ENCODE peak calls at places on chromosomes 16 and 17, in eight cellular contexts. T is SK-N-SH, Q is Karpas-422, M is PC-3, O is hepatocyte, E is GM23248, G is PC-9, J is HCT116. B is an unnamed sample. For H3K9me3, H3K36me3 and H3K9me2, the result is how much of the 10 kb centered on the place peaks cover.

GRCh38 chr17:42436401-42436800 is 13.3 kb upstream of the CAVIN1 start:
- DNase-seq in O (peak), Q (no peak), G (no peak), M (no peak), E (peak), T (no peak), J (no peak), B (no peak)

GRCh38 chr17:49700956-49701355 is 6.8 kb downstream of the SLC35B1 start:
- DNase-seq in J (no peak), Q (no peak), O (no peak), T (no peak), E (no peak), G (no peak), M (no peak), B (no peak)

GRCh38 chr16:8740775-8741355 is 56.6 kb downstream of the TMEM186 start:
- DNase-seq in E (no peak), J (no peak), O (peak), Q (no peak), G (no peak), M (no peak), T (no peak), B (no peak)

GRCh38 chr16:785563-786535 is 2.3 kb downstream of the RPUSD1 start:
- DNase-seq in E (peak), J (no peak), O (peak), G (no peak), Q (peak), T (peak), M (peak), B (peak)

GRCh38 chr16:2852003-2852730 is 5.8 kb downstream of the PRSS22 start:
- DNase-seq in M (no peak), G (no peak), O (no peak), J (no peak), T (peak), E (no peak), Q (no peak), B (no peak)

GRCh38 chr17:70636517-70637133 is 467.3 kb downstream of the KCNJ2 start:
- DNase-seq in Q (peak), O (peak), M (peak), J (peak), G (no peak), E (peak), T (peak), B (peak)

GRCh38 chr16:76639685-76640289 is 362.6 kb downstream of the CNTNAP4 start:
- DNase-seq in T (peak), G (no peak), Q (peak), J (no peak), M (peak), O (peak), E (peak), B (peak)

GRCh38 chr17:78956254-78956653 is 23.5 kb downstream of the LGALS3BP start:
- DNase-seq in O (peak), T (no peak), M (no peak), J (no peak), G (peak), E (no peak), Q (no peak), B (no peak)

GRCh38 chr16:88536971-88537751 is 33.0 kb upstream of the ZC3H18 start:
- DNase-seq in T (peak), Q (no peak), J (no peak), O (no peak), E (no peak), G (no peak), M (no peak), B (no peak)

GRCh38 chr16:85718682-85719081 is 29.9 kb upstream of the GINS2 start:
- DNase-seq in J (no peak), T (no peak), O (peak), E (peak), G (no peak), M (peak), Q (peak), B (peak)

GRCh38 chr17:32627233-32628008 is 140.6 kb downstream of the CDK5R1 start:
- DNase-seq in T (peak), Q (no peak), G (no peak), M (peak), J (no peak), E (peak), O (peak), B (no peak)

GRCh38 chr16:6531067-6531466 is 801.6 kb upstream of the RBFOX1 start:
- DNase-seq in G (no peak), J (no peak), T (no peak), M (no peak), E (no peak), O (no peak), Q (no peak), B (no peak)

GRCh38 chr16:714558-715447 is at the start of gene METRN:
- DNase-seq in G (peak), T (peak), O (peak), M (peak), E (peak), Q (peak), J (no peak), B (peak)

GRCh38 chr16:19701091-19701490 is 16.9 kb downstream of the KNOP1 start:
- DNase-seq in M (no peak), Q (no peak), T (no peak), O (no peak), J (no peak), G (no peak), E (peak), B (no peak)

GRCh38 chr17:76659928-76660614 is 16.5 kb upstream of the ST6GALNAC1 start:
- DNase-seq in G (peak), J (no peak), Q (no peak), E (peak), M (peak), T (peak), O (no peak), B (no peak)

GRCh38 chr17:31068291-31068690 is 26.5 kb upstream of the NF1 start:
- DNase-seq in E (peak), O (peak), M (peak), G (no peak), Q (peak), T (peak), J (peak), B (peak)

GRCh38 chr16:50419116-50419515 is 50.3 kb upstream of the BRD7 start:
- DNase-seq in Q (no peak), E (no peak), G (no peak), M (no peak), O (no peak), J (no peak), T (no peak), B (no peak)
- H3K9me3 ChIP-seq in Q (under half), E (under half), G (under half), M (under half), O (under half), J (under half), T (under half), B (under half)

DNA sequence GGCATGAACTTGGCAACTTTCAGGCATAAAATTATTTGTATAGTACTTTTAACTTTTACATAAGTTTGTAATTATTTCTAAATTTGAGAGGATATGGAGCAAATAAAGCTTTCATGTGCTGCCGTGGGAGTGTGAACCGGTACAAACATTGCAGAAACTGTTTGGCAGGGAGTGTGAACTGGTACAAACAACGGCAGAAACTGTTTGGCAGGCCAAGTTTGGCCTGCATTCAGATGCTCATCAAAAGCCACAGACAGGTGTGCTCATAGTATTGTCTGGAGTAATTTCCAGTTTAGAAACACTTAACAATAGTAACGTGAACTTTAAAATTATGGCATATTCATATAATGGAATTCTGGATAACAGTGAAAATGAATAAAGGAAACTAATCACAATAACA is 73.8 kb upstream of the ATP2A3 start:
- DNase-seq in M (no peak), E (no peak), G (no peak), Q (no peak), T (no peak), O (no peak), J (no peak), B (no peak)
- H3K36me3 ChIP-seq in M (under half), E (under half), G (under half), Q (under half), T (under half), O (under half), J (under half), B (half or more)

DNA sequence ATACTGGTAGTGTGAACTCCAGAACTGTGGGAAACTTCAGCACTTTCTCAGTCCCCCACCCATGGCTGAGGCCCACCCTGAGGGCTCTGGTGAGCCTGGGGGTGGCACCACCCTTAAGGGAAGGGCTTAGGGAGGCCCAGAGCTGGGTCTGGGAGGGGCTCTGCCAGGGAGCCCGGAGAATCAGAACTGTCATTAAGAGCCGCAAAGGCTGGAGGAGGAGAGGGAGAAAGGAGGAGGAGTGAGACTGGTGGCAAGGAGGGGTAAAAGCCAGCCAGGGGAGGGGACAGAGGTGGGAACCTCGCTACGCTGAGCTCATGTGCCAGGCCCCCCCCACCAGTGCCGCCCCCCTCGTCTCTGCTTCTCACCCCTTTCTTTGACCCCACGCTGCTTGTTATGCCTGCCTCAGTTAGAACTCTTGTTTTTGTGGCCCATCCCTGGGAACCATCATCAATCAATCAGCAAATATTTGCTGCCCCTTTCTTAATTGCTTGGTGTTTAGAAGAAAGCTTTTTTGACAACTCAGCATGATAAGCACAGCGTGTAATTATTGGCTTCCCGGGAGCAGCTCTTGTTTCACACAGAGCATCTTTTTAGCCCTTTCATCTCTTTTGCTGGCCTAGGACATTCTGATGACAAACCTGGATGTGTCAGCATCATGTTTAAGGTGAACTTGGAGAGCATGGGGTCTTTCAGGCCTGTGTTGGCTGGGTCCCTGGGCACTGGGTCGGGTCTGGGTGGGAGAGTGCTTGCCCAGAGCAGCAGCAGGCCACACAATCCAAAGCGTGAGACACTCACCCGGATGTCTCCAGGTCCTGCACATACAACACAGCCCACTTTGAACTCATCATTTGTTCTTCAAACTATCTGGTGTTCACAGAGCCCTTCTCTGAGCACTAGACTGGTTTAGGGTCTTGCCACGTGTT is 77.7 kb downstream of the NETO2 start:
- DNase-seq in G (no peak), T (no peak), J (no peak), M (no peak), E (no peak), Q (no peak), O (no peak), B (no peak)
- H3K9me2 ChIP-seq in G (under half), T (under half), J (under half), M (under half), E (under half), Q (under half), O (under half), B (under half)

GRCh38 chr16:49327466-49327865 is 45.8 kb upstream of the CBLN1 start:
- DNase-seq in T (no peak), O (no peak), G (no peak), M (no peak), E (no peak), Q (no peak), J (no peak), B (no peak)
- H3K9me3 ChIP-seq in T (under half), O (under half), G (under half), M (under half), E (under half), Q (under half), J (under half), B (under half)

GRCh38 chr17:64048805-64049204 is 28.4 kb upstream of the ICAM2 start:
- DNase-seq in J (no peak), O (no peak), E (no peak), M (no peak), G (no peak), T (no peak), Q (no peak), B (no peak)
- H3K36me3 ChIP-seq in J (under half), O (under half), E (under half), M (under half), G (under half), T (half or more), Q (under half), B (half or more)

DNA sequence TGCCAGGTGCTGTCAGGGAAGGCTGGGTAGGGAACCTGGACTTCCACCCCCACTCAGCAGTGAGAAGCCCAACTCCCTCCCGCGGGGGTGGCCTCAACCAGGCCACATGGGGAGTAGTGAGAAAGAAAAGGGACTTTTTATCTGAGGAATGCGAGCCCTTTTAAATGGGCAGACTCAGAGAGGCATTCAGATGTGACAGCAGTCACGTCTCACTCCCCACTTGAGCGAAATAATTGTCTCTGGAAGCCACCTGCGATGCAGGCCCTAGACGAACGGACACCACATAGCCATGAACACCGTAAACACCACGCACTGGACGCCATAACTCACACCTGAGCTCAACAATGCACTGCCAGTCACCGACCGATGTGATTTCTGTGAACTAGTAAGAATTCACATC is 11.9 kb upstream of the CD300E start:
- DNase-seq in J (no peak), Q (no peak), O (no peak), E (no peak), M (no peak), T (no peak), G (no peak), B (no peak)
- H3K9me2 ChIP-seq in J (under half), Q (under half), O (under half), E (under half), M (under half), T (under half), G (under half), B (under half)

B was measured in OCI-LY7.